ENCODE peak calls at places on chromosomes 5 and 9, in ten cellular contexts. F is CD8-positive, alpha-beta memory T cell; J is uterus; T is CD4-positive, alpha-beta memory T cell; U is cardiac muscle cell; W is neuronal stem cell; R is Caco-2; Z is adrenal gland; V is IMR-90; O is gastrocnemius medialis. K is an unnamed sample.

GRCh38 chr5:126234563-126235195 is 188.5 kb upstream of the GRAMD2B start:
- DNase-seq in F (no peak), J (no peak), T (no peak), U (peak; percentile 58), W (peak; percentile 38), R (no peak), Z (no peak), V (peak; percentile 6), O (no peak), K (no peak)

GRCh38 chr9:85610074-85610855 is 131.5 kb downstream of the AGTPBP1 start:
- DNase-seq in F (no peak), J (no peak), T (peak; percentile 61), U (peak; percentile 67), W (peak; percentile 66), R (no peak), Z (peak; percentile 54), V (peak; percentile 82), O (no peak), K (no peak)

GRCh38 chr5:13946111-13946510 is 1.6 kb upstream of the DNAH5 start:
- DNase-seq in F (no peak), J (no peak), T (no peak), U (no peak), W (no peak), R (no peak), Z (no peak), V (peak; percentile 10), O (no peak), K (no peak)

GRCh38 chr5:57338068-57338848 is 144.4 kb downstream of the ACTBL2 start:
- DNase-seq in F (no peak), J (no peak), T (no peak), U (peak; percentile 51), W (no peak), R (peak; percentile 54), Z (no peak), V (no peak), O (no peak), K (no peak)

GRCh38 chr5:15474143-15474719 is 25.7 kb upstream of the FBXL7 start:
- DNase-seq in F (no peak), J (no peak), T (no peak), U (no peak), W (no peak), R (no peak), Z (no peak), V (no peak), O (no peak), K (no peak)

GRCh38 chr9:10701906-10702305 is 89.1 kb upstream of the PTPRD start:
- DNase-seq in F (no peak), J (no peak), T (no peak), U (no peak), W (no peak), R (no peak), Z (no peak), V (no peak), O (no peak), K (no peak)

GRCh38 chr5:14309864-14310531 is 166.9 kb downstream of the TRIO start:
- DNase-seq in F (no peak), J (no peak), T (no peak), U (no peak), W (no peak), R (no peak), Z (no peak), V (no peak), O (no peak), K (no peak)

GRCh38 chr5:133344266-133344665 is 268.1 kb downstream of the FSTL4 start:
- DNase-seq in F (no peak), J (no peak), T (no peak), U (no peak), W (no peak), R (no peak), Z (no peak), V (no peak), O (no peak), K (no peak)

GRCh38 chr9:691825-692363 is 149.6 kb upstream of the DMRT1 start:
- DNase-seq in F (no peak), J (no peak), T (no peak), U (no peak), W (no peak), R (no peak), Z (no peak), V (no peak), O (no peak), K (no peak)

GRCh38 chr9:692636-693459 is 148.6 kb upstream of the DMRT1 start:
- DNase-seq in F (no peak), J (no peak), T (no peak), U (no peak), W (no peak), R (no peak), Z (no peak), V (no peak), O (no peak), K (no peak)

GRCh38 chr9:695252-695651 is 146.2 kb upstream of the DMRT1 start:
- DNase-seq in F (no peak), J (no peak), T (no peak), U (no peak), W (no peak), R (no peak), Z (no peak), V (no peak), O (no peak), K (no peak)

GRCh38 chr9:694499-695154 is 146.9 kb upstream of the DMRT1 start:
- DNase-seq in F (no peak), J (peak; percentile 34), T (no peak), U (no peak), W (no peak), R (no peak), Z (no peak), V (peak; percentile 93), O (peak; percentile 85), K (no peak)

GRCh38 chr9:693460-694390 is 147.8 kb upstream of the DMRT1 start:
- DNase-seq in F (no peak), J (peak; percentile 64), T (no peak), U (no peak), W (no peak), R (no peak), Z (peak; percentile 36), V (peak; percentile 86), O (peak; percentile 81), K (peak; percentile 78)
- H3K4me1 ChIP-seq in F (no peaks in the 10 kb centered on the region), J (peaks cover 37% of the 10 kb centered on the region), T (no peaks in the 10 kb centered on the region), U (peaks cover 20% of the 10 kb centered on the region), W (peaks cover 22% of the 10 kb centered on the region), R (no peaks in the 10 kb centered on the region), Z (peaks cover 48% of the 10 kb centered on the region), V (peaks cover 35% of the 10 kb centered on the region), O (peaks cover 68% of the 10 kb centered on the region), K (no peaks in the 10 kb centered on the region)

DNA sequence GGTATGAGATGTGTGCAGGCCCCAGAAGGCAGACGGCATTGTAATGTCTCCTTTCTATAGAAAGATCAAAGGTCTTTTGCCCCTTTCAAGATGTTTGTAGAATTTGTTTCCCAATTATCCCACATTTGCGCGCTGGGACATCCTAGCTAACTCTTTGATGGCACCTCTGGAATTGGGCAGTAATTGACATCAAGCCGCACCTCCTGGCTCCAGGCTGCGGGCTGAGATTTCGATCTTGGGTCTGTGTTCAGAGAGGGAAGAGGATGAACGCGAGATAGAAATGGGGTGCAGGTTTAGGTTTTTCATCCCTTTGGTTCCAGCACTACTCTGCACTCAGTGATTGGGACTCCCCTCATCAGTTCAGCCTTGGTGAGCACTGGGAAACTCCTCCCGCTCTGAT is 84.8 kb upstream of the LMX1B start:
- DNase-seq in F (no peak), J (no peak), T (no peak), U (no peak), W (no peak), R (no peak), Z (no peak), V (no peak), O (no peak), K (no peak)
- H3K4me1 ChIP-seq in F (peaks cover 6% of the 10 kb centered on the region), J (no peaks in the 10 kb centered on the region), T (peaks cover 5% of the 10 kb centered on the region), U (peaks cover 5% of the 10 kb centered on the region), W (peaks cover 20% of the 10 kb centered on the region), R (peaks cover 8% of the 10 kb centered on the region), Z (peaks cover 15% of the 10 kb centered on the region), V (no peaks in the 10 kb centered on the region), O (no peaks in the 10 kb centered on the region), K (no peaks in the 10 kb centered on the region)

GRCh38 chr9:115551396-115551795 is 433.4 kb upstream of the TNC start:
- DNase-seq in F (no peak), J (no peak), T (no peak), U (no peak), W (no peak), R (no peak), Z (no peak), V (peak; percentile 17), O (no peak), K (no peak)

GRCh38 chr9:115548826-115549225 is 430.9 kb upstream of the TNC start:
- DNase-seq in F (no peak), J (no peak), T (no peak), U (no peak), W (no peak), R (no peak), Z (no peak), V (peak; percentile 59), O (no peak), K (no peak)

GRCh38 chr9:115556432-115556831 is 438.5 kb upstream of the TNC start:
- DNase-seq in F (no peak), J (no peak), T (no peak), U (no peak), W (no peak), R (no peak), Z (no peak), V (no peak), O (no peak), K (no peak)

DNA sequence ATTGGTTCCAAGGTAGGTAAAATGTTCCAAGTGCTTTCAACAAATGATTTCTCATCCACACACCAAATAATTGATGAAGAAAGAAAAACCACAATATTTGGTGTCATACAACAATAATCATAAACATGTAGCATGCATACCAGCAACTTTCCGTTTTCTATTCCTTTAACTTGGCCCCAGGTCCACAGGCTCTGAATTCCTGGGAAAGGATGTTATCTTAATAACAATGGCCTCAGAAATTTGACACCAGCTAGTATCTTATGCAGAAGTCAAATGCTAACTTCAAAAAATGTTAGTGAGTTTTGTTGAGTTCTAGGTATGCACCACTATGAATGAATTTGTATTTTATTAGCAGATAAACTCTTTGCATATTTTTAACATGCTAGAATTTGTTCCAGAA is 435.1 kb upstream of the TNC start:
- DNase-seq in F (no peak), J (no peak), T (no peak), U (no peak), W (no peak), R (no peak), Z (no peak), V (no peak), O (no peak), K (no peak)
- H3K4me1 ChIP-seq in F (no peaks in the 10 kb centered on the region), J (no peaks in the 10 kb centered on the region), T (no peaks in the 10 kb centered on the region), U (no peaks in the 10 kb centered on the region), W (no peaks in the 10 kb centered on the region), R (no peaks in the 10 kb centered on the region), Z (no peaks in the 10 kb centered on the region), V (peaks cover 4% of the 10 kb centered on the region), O (no peaks in the 10 kb centered on the region), K (no peaks in the 10 kb centered on the region)

GRCh38 chr5:80781356-80781755 is 126.6 kb upstream of the DHFR start:
- DNase-seq in F (no peak), J (no peak), T (no peak), U (no peak), W (no peak), R (no peak), Z (no peak), V (peak; percentile 61), O (no peak), K (no peak)

GRCh38 chr5:80782626-80783025 is 127.8 kb upstream of the DHFR start:
- DNase-seq in F (no peak), J (no peak), T (no peak), U (no peak), W (no peak), R (no peak), Z (no peak), V (no peak), O (no peak), K (no peak)

GRCh38 chr5:80777347-80778287 is 122.8 kb upstream of the DHFR start:
- DNase-seq in F (no peak), J (no peak), T (no peak), U (no peak), W (no peak), R (no peak), Z (no peak), V (no peak), O (no peak), K (no peak)

GRCh38 chr5:80780024-80780423 is 125.2 kb upstream of the DHFR start:
- DNase-seq in F (no peak), J (no peak), T (no peak), U (no peak), W (no peak), R (no peak), Z (no peak), V (no peak), O (no peak), K (no peak)

GRCh38 chr5:80780761-80781285 is 126.0 kb upstream of the DHFR start:
- DNase-seq in F (no peak), J (no peak), T (no peak), U (no peak), W (no peak), R (no peak), Z (no peak), V (no peak), O (no peak), K (no peak)
- H3K4me1 ChIP-seq in F (no peaks in the 10 kb centered on the region), J (no peaks in the 10 kb centered on the region), T (no peaks in the 10 kb centered on the region), U (no peaks in the 10 kb centered on the region), W (no peaks in the 10 kb centered on the region), R (no peaks in the 10 kb centered on the region), Z (no peaks in the 10 kb centered on the region), V (no peaks in the 10 kb centered on the region), O (no peaks in the 10 kb centered on the region), K (no peaks in the 10 kb centered on the region)

K was measured in right atrium auricular region.